ENCODE peak calls at places on chromosome 1, in six cellular contexts. R is COR-L47; P is AG20443; E is activated CD4-positive, alpha-beta T cell treated with anti-CD3 and anti-CD28 coated beads, Interleukin-2, amount 10 ng/mL, durations not matched to agents 7 days and 5 days; X is HFF-Myc; A is fibroblast of the aortic adventitia. I is an unnamed sample.

GRCh38 chr1:20449736-20450311 is 36.2 kb downstream of the CAMK2N1 start:
- DNase-seq in R (no peak), P (no peak), E (no peak), X (peak), A (peak), I (no peak)

GRCh38 chr1:115430717-115431116 is 92.7 kb upstream of the NGF start:
- DNase-seq in R (no peak), P (peak), E (no peak), X (peak), A (peak), I (no peak)

GRCh38 chr1:220952941-220953340 is 73.7 kb downstream of the HLX start:
- DNase-seq in R (no peak), P (no peak), E (no peak), X (no peak), A (no peak), I (no peak)

GRCh38 chr1:100718581-100718980 is 961 bp upstream of the VCAM1 start:
- DNase-seq in R (no peak), P (no peak), E (no peak), X (no peak), A (no peak), I (no peak)

GRCh38 chr1:40318970-40319621 is 2.0 kb upstream of the COL9A2 start:
- DNase-seq in R (no peak), P (no peak), E (peak), X (no peak), A (no peak), I (no peak)

GRCh38 chr1:156488566-156489165 is 11.9 kb downstream of the MEF2D start:
- DNase-seq in R (no peak), P (no peak), E (no peak), X (no peak), A (no peak), I (no peak)

GRCh38 chr1:108124622-108125311 is 75.4 kb downstream of the SLC25A24 start:
- DNase-seq in R (no peak), P (no peak), E (no peak), X (no peak), A (no peak), I (no peak)

GRCh38 chr1:215645182-215645581 is 78.1 kb downstream of the KCTD3 start:
- DNase-seq in R (no peak), P (no peak), E (no peak), X (no peak), A (no peak), I (no peak)

GRCh38 chr1:6331543-6332246 is 61.9 kb downstream of the ACOT7 start:
- DNase-seq in R (no peak), P (no peak), E (no peak), X (no peak), A (no peak), I (no peak)